ENCODE peak calls at places on chromosome 11, in five cellular contexts. One of them, this sample, is unnamed.

GRCh38 chr11:3030289-3031070 is 26.7 kb downstream of the CARS1 start:
- DNase-seq in HepG2: no peak
- DNase-seq in GM12878: no peak
- DNase-seq in H1: no peak
- DNase-seq in K562: no peak
- DNase-seq in this sample: no peak

GRCh38 chr11:108639146-108639545 is 25.7 kb upstream of the DDX10 start:
- DNase-seq in GM12878: no peak
- DNase-seq in K562: no peak
- DNase-seq in HepG2: no peak
- DNase-seq in H1: no peak
- DNase-seq in this sample: no peak

GRCh38 chr11:63892233-63892632 is 24.7 kb downstream of the RCOR2 start:
- DNase-seq in K562: no peak
- DNase-seq in H1: no peak
- DNase-seq in GM12878: no peak
- DNase-seq in HepG2: no peak
- DNase-seq in this sample: no peak

GRCh38 chr11:65572356-65573043 is at the start of gene FAM89B:
- DNase-seq in K562: peak; percentile 67
- DNase-seq in GM12878: no peak
- DNase-seq in HepG2: no peak
- DNase-seq in H1: no peak
- DNase-seq in this sample: peak; percentile 81

GRCh38 chr11:8839957-8840945 is 70.7 kb upstream of the AKIP1 start:
- DNase-seq in K562: no peak
- DNase-seq in HepG2: peak; percentile 35
- DNase-seq in H1: no peak
- DNase-seq in GM12878: no peak
- DNase-seq in this sample: no peak

GRCh38 chr11:64436025-64436424 is 77.1 kb downstream of the RPS6KA4 start:
- DNase-seq in GM12878: no peak
- DNase-seq in HepG2: no peak
- DNase-seq in K562: no peak
- DNase-seq in H1: no peak
- DNase-seq in this sample: no peak

GRCh38 chr11:3675971-3676370 is 4.8 kb upstream of the CHRNA10 start:
- DNase-seq in H1: no peak
- DNase-seq in K562: no peak
- DNase-seq in HepG2: no peak
- DNase-seq in GM12878: no peak
- DNase-seq in this sample: no peak

GRCh38 chr11:79510948-79511347 is 70.1 kb upstream of the TENM4 start:
- DNase-seq in H1: no peak
- DNase-seq in HepG2: no peak
- DNase-seq in K562: no peak
- DNase-seq in GM12878: no peak
- DNase-seq in this sample: no peak

GRCh38 chr11:75244052-75244814 is 3.7 kb downstream of the TPBGL start:
- DNase-seq in K562: no peak
- DNase-seq in HepG2: no peak
- DNase-seq in GM12878: no peak
- DNase-seq in H1: no peak
- DNase-seq in this sample: no peak

GRCh38 chr11:130141561-130142341 is 17.8 kb upstream of the ST14 start:
- DNase-seq in HepG2: no peak
- DNase-seq in H1: no peak
- DNase-seq in K562: no peak
- DNase-seq in GM12878: no peak
- DNase-seq in this sample: no peak

GRCh38 chr11:27282141-27282590 is 80.8 kb downstream of the CCDC34 start:
- DNase-seq in GM12878: no peak
- DNase-seq in HepG2: peak; percentile 60
- DNase-seq in H1: no peak
- DNase-seq in K562: no peak
- DNase-seq in this sample: no peak

GRCh38 chr11:115503083-115503885 is 931 bp downstream of the CADM1 start:
- DNase-seq in GM12878: no peak
- DNase-seq in HepG2: peak; percentile 51
- DNase-seq in K562: no peak
- DNase-seq in H1: no peak
- DNase-seq in this sample: peak; percentile 71

GRCh38 chr11:70109006-70109405 is 30.9 kb downstream of the ANO1 start:
- DNase-seq in HepG2: no peak
- DNase-seq in GM12878: no peak
- DNase-seq in K562: no peak
- DNase-seq in H1: no peak
- DNase-seq in this sample: no peak

GRCh38 chr11:126123686-126124085 is 61.0 kb upstream of the CDON start:
- DNase-seq in GM12878: no peak
- DNase-seq in HepG2: no peak
- DNase-seq in K562: no peak
- DNase-seq in H1: no peak
- DNase-seq in this sample: no peak

GRCh38 chr11:11157201-11157600 is 195.8 kb downstream of the CSNK2A3 start:
- DNase-seq in H1: no peak
- DNase-seq in GM12878: no peak
- DNase-seq in HepG2: peak; percentile 33
- DNase-seq in K562: peak; percentile 30
- DNase-seq in this sample: peak; percentile 37

GRCh38 chr11:112785717-112786116 is 175.5 kb upstream of the NCAM1 start:
- DNase-seq in K562: no peak
- DNase-seq in H1: no peak
- DNase-seq in HepG2: no peak
- DNase-seq in GM12878: no peak
- DNase-seq in this sample: no peak

GRCh38 chr11:113871331-113871730 is 4.0 kb downstream of the USP28 start:
- DNase-seq in K562: no peak
- DNase-seq in H1: no peak
- DNase-seq in GM12878: no peak
- DNase-seq in HepG2: no peak
- DNase-seq in this sample: no peak

GRCh38 chr11:102647430-102647829 is 22.3 kb upstream of the MMP20 start:
- DNase-seq in GM12878: no peak
- DNase-seq in H1: no peak
- DNase-seq in K562: no peak
- DNase-seq in HepG2: no peak
- DNase-seq in this sample: no peak

GRCh38 chr11:64225608-64226506 is at the start of the genes NUDT22 and TRPT1:
- DNase-seq in HepG2: peak; percentile 77
- DNase-seq in K562: peak; percentile 87
- DNase-seq in H1: no peak
- DNase-seq in GM12878: no peak
- DNase-seq in this sample: peak; percentile 80

GRCh38 chr11:134223836-134224709 is at the start of the genes NCAPD3 and VPS26B:
- DNase-seq in K562: peak; percentile 96
- DNase-seq in HepG2: peak; percentile 92
- DNase-seq in GM12878: peak; percentile 77
- DNase-seq in H1: peak; percentile 86
- DNase-seq in this sample: peak; percentile 81

DNA sequence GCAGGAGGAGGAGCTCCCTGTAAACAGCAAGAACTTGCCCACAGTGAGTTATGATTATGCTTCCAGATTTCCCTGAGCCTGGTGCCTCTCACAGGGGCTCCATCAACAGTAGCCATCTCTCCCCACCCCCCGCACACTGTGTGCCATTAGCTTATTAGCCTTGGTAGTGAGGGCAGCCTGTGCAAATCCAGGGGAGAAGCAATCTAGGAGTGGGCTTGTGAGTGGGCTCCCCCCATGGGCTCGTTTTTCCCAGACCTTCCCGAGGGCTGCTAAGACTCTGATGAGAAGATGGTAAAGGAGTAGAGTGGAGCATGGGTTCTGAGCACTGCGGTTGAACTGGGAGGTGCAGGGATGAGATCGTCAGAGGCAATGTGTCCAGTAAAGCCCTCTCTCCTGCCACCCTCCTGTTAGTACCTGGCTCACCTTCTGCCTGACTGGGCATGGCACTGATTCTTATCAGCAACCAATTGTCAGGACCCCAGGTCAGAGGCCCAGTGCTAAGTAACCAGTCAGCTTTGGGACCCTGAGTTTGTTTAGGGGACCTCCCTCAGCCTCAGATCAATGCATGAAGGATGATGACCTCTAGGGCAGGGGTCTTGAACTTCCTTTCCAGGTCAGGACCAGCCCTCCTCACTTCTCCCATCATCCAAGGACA is 38.4 kb upstream of the TP53I11 start:
- DNase-seq in H1: no peak
- DNase-seq in GM12878: no peak
- DNase-seq in HepG2: no peak
- DNase-seq in K562: no peak
- DNase-seq in this sample: no peak
- TF ChIP-seq KDM1A in H1: no peak
- TF ChIP-seq KDM1A in GM12878: no peak
- TF ChIP-seq KDM1A in HepG2: no peak
- TF ChIP-seq KDM1A in K562: no peak
- TF ChIP-seq KDM1A in this sample: no peak

DNA sequence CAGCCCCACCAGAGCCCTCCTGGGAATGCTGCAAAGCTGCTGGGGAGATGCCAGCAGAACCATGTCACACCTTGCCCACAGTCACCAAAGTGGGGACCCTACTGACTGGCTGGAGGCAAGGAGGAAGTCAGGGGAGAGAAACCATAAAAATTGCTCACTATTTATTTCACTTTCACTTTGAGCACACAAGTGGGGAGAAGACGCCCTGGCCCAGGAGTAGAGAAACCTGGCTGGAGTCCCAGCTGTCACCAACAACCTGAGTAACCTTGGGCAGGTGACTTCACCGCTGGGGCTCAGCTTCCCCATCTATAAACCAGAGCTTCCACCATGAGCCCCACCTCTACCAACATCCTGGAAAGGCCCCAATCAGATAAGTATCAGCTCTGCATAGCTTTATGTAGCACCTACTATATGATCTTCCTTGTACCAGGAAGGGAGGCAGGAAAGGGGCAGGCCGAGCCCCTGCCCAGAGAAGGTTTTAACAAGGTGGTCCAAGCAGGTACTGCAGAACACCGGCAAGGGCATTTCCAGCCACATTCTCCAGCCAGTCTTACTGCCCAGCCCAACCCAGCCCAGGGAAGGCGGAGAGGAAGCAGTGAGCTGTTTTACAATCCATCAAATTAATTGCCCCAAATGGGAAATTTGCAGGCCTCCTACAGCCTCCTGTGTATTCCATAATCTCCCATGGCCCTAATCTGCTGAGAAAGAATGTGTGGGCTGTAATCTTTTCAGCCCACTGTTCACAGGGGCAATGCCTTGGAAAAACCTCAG is 27.6 kb downstream of the PLEKHA7 start:
- DNase-seq in K562: peak; percentile 17
- DNase-seq in HepG2: no peak
- DNase-seq in H1: no peak
- DNase-seq in GM12878: peak; percentile 75
- DNase-seq in this sample: no peak
- TF ChIP-seq KDM1A in K562: no peak
- TF ChIP-seq KDM1A in HepG2: no peak
- TF ChIP-seq KDM1A in H1: no peak
- TF ChIP-seq KDM1A in GM12878: no peak
- TF ChIP-seq KDM1A in this sample: no peak

GRCh38 chr11:31442086-31442485 is 67.3 kb downstream of the IMMP1L start:
- DNase-seq in GM12878: no peak
- DNase-seq in H1: no peak
- DNase-seq in HepG2: peak; percentile 4
- DNase-seq in K562: no peak
- DNase-seq in this sample: no peak
- TF ChIP-seq KDM1A in GM12878: no peak
- TF ChIP-seq KDM1A in H1: no peak
- TF ChIP-seq KDM1A in HepG2: no peak
- TF ChIP-seq KDM1A in K562: no peak
- TF ChIP-seq KDM1A in this sample: no peak

GRCh38 chr11:35012467-35013191 is 96.2 kb downstream of the PDHX start:
- DNase-seq in GM12878: peak; percentile 92
- DNase-seq in HepG2: no peak
- DNase-seq in K562: no peak
- DNase-seq in H1: no peak
- DNase-seq in this sample: no peak
- TF ChIP-seq KDM1A in GM12878: no peak
- TF ChIP-seq KDM1A in HepG2: no peak
- TF ChIP-seq KDM1A in K562: no peak
- TF ChIP-seq KDM1A in H1: no peak
- TF ChIP-seq KDM1A in this sample: no peak

GRCh38 chr11:111324277-111324720 is 26.0 kb downstream of the POU2AF3 start:
- DNase-seq in H1: no peak
- DNase-seq in HepG2: no peak
- DNase-seq in K562: no peak
- DNase-seq in GM12878: no peak
- DNase-seq in this sample: no peak
- TF ChIP-seq KDM1A in H1: no peak
- TF ChIP-seq KDM1A in HepG2: no peak
- TF ChIP-seq KDM1A in K562: no peak
- TF ChIP-seq KDM1A in GM12878: no peak
- TF ChIP-seq KDM1A in this sample: no peak

DNA sequence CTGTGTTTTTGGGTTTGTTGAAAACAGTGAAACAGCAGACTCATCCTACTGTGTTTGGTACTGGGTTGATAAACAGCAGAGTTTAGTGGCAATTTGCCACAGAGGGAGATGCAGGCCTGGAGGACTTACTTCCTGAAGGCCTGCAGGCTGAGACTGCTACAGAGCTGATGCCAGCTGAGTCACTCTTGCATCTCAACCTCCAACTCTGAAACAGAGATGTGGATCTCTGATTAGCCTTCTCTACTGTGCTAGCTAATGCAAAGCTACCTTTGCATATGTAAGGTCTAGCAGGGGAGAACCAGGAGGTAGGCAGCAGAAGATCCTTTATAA is 14.3 kb downstream of the ATP5MG start:
- DNase-seq in HepG2: no peak
- DNase-seq in H1: no peak
- DNase-seq in GM12878: no peak
- DNase-seq in K562: peak; percentile 47
- DNase-seq in this sample: peak; percentile 36
- TF ChIP-seq KDM1A in HepG2: no peak
- TF ChIP-seq KDM1A in H1: no peak
- TF ChIP-seq KDM1A in GM12878: no peak
- TF ChIP-seq KDM1A in K562: peak; percentile 92
- TF ChIP-seq KDM1A in this sample: no peak

GRCh38 chr11:16512842-16513241 is 156.5 kb upstream of the SOX6 start:
- DNase-seq in HepG2: no peak
- DNase-seq in H1: no peak
- DNase-seq in K562: no peak
- DNase-seq in GM12878: no peak
- DNase-seq in this sample: no peak

GRCh38 chr11:16512163-16512562 is 155.8 kb upstream of the SOX6 start:
- DNase-seq in HepG2: no peak
- DNase-seq in H1: no peak
- DNase-seq in GM12878: no peak
- DNase-seq in K562: no peak
- DNase-seq in this sample: no peak

GRCh38 chr11:16505481-16505880 is 149.1 kb upstream of the SOX6 start:
- DNase-seq in K562: no peak
- DNase-seq in HepG2: no peak
- DNase-seq in H1: no peak
- DNase-seq in GM12878: no peak
- DNase-seq in this sample: no peak

GRCh38 chr11:16511807-16512114 is 155.4 kb upstream of the SOX6 start:
- DNase-seq in HepG2: no peak
- DNase-seq in K562: no peak
- DNase-seq in GM12878: no peak
- DNase-seq in H1: no peak
- DNase-seq in this sample: no peak

GRCh38 chr11:16511109-16511806 is 154.9 kb upstream of the SOX6 start:
- DNase-seq in H1: no peak
- DNase-seq in K562: no peak
- DNase-seq in HepG2: no peak
- DNase-seq in GM12878: no peak
- DNase-seq in this sample: no peak
- TF ChIP-seq KDM1A in H1: no peak
- TF ChIP-seq KDM1A in K562: no peak
- TF ChIP-seq KDM1A in HepG2: no peak
- TF ChIP-seq KDM1A in GM12878: no peak
- TF ChIP-seq KDM1A in this sample: no peak